ENCODE peak calls at places on chromosomes 16 and 17, in six cellular contexts. C is MV-4-11, W is iris pigment epithelial cell, V is cardiac fibroblast, H is neural progenitor cell, O is esophagus squamous epithelium. Z is an unnamed sample.

GRCh38 chr17:35666967-35667552 is 64.4 kb upstream of the RASL10B start:
- DNase-seq in V (no peak), C (no peak), O (no peak), W (peak), H (no peak), Z (no peak)

GRCh38 chr16:57906385-57907316 is 64.3 kb downstream of the CNGB1 start:
- DNase-seq in C (no peak), V (peak), O (no peak), H (peak), W (peak), Z (no peak)

GRCh38 chr17:83006515-83007455 is 72.6 kb upstream of the METRNL start:
- DNase-seq in H (no peak), C (no peak), O (no peak), V (no peak), W (no peak), Z (no peak)

GRCh38 chr16:88977028-88977844 is at the start of gene CBFA2T3:
- DNase-seq in V (peak), H (no peak), O (peak), W (no peak), C (peak), Z (peak)

GRCh38 chr17:57357392-57357784 is 101.1 kb downstream of the MSI2 start:
- DNase-seq in V (no peak), W (no peak), H (no peak), O (no peak), C (no peak), Z (peak)

GRCh38 chr17:45248132-45248936 is 13.6 kb downstream of the SPATA32 start:
- DNase-seq in V (no peak), W (no peak), C (peak), O (no peak), H (peak), Z (peak)

GRCh38 chr17:18155179-18155578 is 28.4 kb upstream of the ALKBH5 start:
- DNase-seq in C (no peak), W (no peak), V (no peak), H (no peak), O (no peak), Z (no peak)

GRCh38 chr16:175145-175949 is 1.1 kb upstream of the HBA1 start:
- DNase-seq in H (no peak), V (no peak), C (no peak), O (no peak), W (no peak), Z (no peak)

GRCh38 chr16:5665770-5666169 is 568.2 kb upstream of the EEF2KMT start:
- DNase-seq in H (no peak), W (no peak), C (no peak), V (no peak), O (no peak), Z (no peak)

GRCh38 chr16:30985401-30986128 is 558 bp downstream of the HSD3B7 start:
- DNase-seq in V (no peak), C (no peak), O (no peak), H (peak), W (no peak), Z (peak)

GRCh38 chr17:41049110-41049509 is 2.0 kb upstream of the KRTAP2-1 start:
- DNase-seq in V (no peak), C (peak), W (peak), H (no peak), O (no peak), Z (no peak)

GRCh38 chr17:31321971-31322370 is 549 bp upstream of the EVI2A start:
- DNase-seq in C (no peak), V (no peak), O (no peak), W (no peak), H (no peak), Z (no peak)

GRCh38 chr16:1426734-1427451 is 4.0 kb upstream of the PERCC1 start:
- DNase-seq in C (no peak), H (no peak), V (no peak), O (no peak), W (no peak), Z (no peak)